ENCODE peak calls at places on chromosomes 2 and 18, in four cellular contexts. I, Q, M and R are unnamed samples.

GRCh38 chr2:24832991-24833671 is 39.9 kb downstream of the CENPO start:
- DNase-seq in I (no peak), Q (no peak), M (no peak), R (no peak)

GRCh38 chr2:237603718-237604362 is 13.3 kb upstream of the RAB17 start:
- DNase-seq in I (peak; percentile 47), Q (peak; percentile 85), M (peak; percentile 64), R (no peak)

GRCh38 chr2:29012211-29012681 is 31.1 kb downstream of the TOGARAM2 start:
- DNase-seq in I (peak; percentile 63), Q (peak; percentile 76), M (no peak), R (no peak)

GRCh38 chr2:54419855-54420550 is 36.1 kb upstream of the SPTBN1 start:
- DNase-seq in I (no peak), Q (no peak), M (no peak), R (no peak)

GRCh38 chr2:237546876-237547395 is 19.4 kb upstream of the PRLH start:
- DNase-seq in I (no peak), Q (no peak), M (no peak), R (no peak)

GRCh38 chr2:26477911-26478253 is at the start of gene OTOF:
- DNase-seq in I (peak; percentile 43), Q (peak; percentile 89), M (peak; percentile 66), R (no peak)

GRCh38 chr2:103525757-103526156 is 763.9 kb downstream of the TMEM182 start:
- DNase-seq in I (no peak), Q (no peak), M (no peak), R (no peak)

GRCh38 chr18:37578886-37579513 is 13.4 kb upstream of the CELF4 start:
- DNase-seq in I (peak; percentile 44), Q (peak; percentile 70), M (no peak), R (no peak)

GRCh38 chr2:63735263-63735662 is 106.4 kb upstream of the UGP2 start:
- DNase-seq in I (no peak), Q (no peak), M (peak; percentile 56), R (no peak)

GRCh38 chr2:204738721-204739120 is 193.4 kb downstream of the PARD3B start:
- DNase-seq in I (no peak), Q (no peak), M (no peak), R (no peak)

GRCh38 chr2:64857581-64858471 is 131.4 kb upstream of the SLC1A4 start:
- DNase-seq in I (peak; percentile 32), Q (peak; percentile 98), M (peak; percentile 67), R (no peak)

GRCh38 chr2:126874961-126875360 is 23.7 kb upstream of the TEX51 start:
- DNase-seq in I (no peak), Q (no peak), M (no peak), R (no peak)

GRCh38 chr2:1743396-1744150 is 742 bp downstream of the PXDN start:
- DNase-seq in I (no peak), Q (peak; percentile 75), M (peak; percentile 74), R (no peak)

GRCh38 chr18:54119524-54120019 is 104.9 kb downstream of the MBD2 start:
- DNase-seq in I (peak; percentile 47), Q (peak; percentile 81), M (peak; percentile 12), R (peak; percentile 44)

GRCh38 chr2:112640800-112641675 is 4.7 kb upstream of the SLC20A1 start:
- DNase-seq in I (peak; percentile 32), Q (peak; percentile 87), M (peak; percentile 92), R (no peak)

GRCh38 chr2:61469424-61470121 is 1.3 kb downstream of the USP34 start:
- DNase-seq in I (no peak), Q (peak; percentile 20), M (no peak), R (no peak)

GRCh38 chr2:239776441-239777033 is 248.6 kb downstream of the NDUFA10 start:
- DNase-seq in I (no peak), Q (no peak), M (no peak), R (no peak)

GRCh38 chr2:65417509-65418085 is 14.8 kb downstream of the SPRED2 start:
- DNase-seq in I (no peak), Q (no peak), M (no peak), R (no peak)

GRCh38 chr2:48448274-48449061 is 81.5 kb upstream of the STON1 start:
- DNase-seq in I (peak; percentile 30), Q (peak; percentile 93), M (no peak), R (no peak)

GRCh38 chr18:525066-525797 is 24.7 kb upstream of the COLEC12 start:
- DNase-seq in I (no peak), Q (peak; percentile 59), M (peak; percentile 68), R (no peak)

GRCh38 chr2:61632276-61633169 is 94.4 kb upstream of the XPO1 start:
- DNase-seq in I (no peak), Q (peak; percentile 34), M (no peak), R (no peak)

GRCh38 chr2:213119061-213119809 is 32.2 kb downstream of the IKZF2 start:
- DNase-seq in I (no peak), Q (peak; percentile 32), M (peak; percentile 53), R (no peak)

GRCh38 chr2:137964066-137964858 is at the start of gene HNMT:
- DNase-seq in I (peak; percentile 56), Q (peak; percentile 87), M (peak; percentile 41), R (peak; percentile 33)

GRCh38 chr18:487371-487770 is 13.1 kb downstream of the COLEC12 start:
- DNase-seq in I (no peak), Q (peak; percentile 64), M (peak; percentile 17), R (no peak)

GRCh38 chr18:45521777-45522176 is 93.5 kb upstream of the SLC14A2 start:
- DNase-seq in I (peak; percentile 22), Q (peak; percentile 47), M (peak; percentile 9), R (no peak)

GRCh38 chr18:9890957-9891356 is 5.2 kb downstream of the TXNDC2 start:
- DNase-seq in I (no peak), Q (peak; percentile 24), M (no peak), R (no peak)

GRCh38 chr18:22639626-22640025 is 221.9 kb upstream of the CTAGE1 start:
- DNase-seq in I (no peak), Q (peak; percentile 67), M (peak; percentile 22), R (no peak)

GRCh38 chr2:146826388-146826787 is 1018.4 kb upstream of the ACVR2A start:
- DNase-seq in I (no peak), Q (no peak), M (no peak), R (no peak)

GRCh38 chr2:182553483-182553882 is 126.6 kb upstream of the PDE1A start:
- DNase-seq in I (no peak), Q (no peak), M (no peak), R (no peak)

GRCh38 chr18:49052891-49053644 is 102.3 kb upstream of the SMAD7 start:
- DNase-seq in I (peak; percentile 17), Q (peak; percentile 87), M (peak; percentile 95), R (no peak)

GRCh38 chr2:175552902-175553301 is 371.4 kb upstream of the ATP5MC3 start:
- DNase-seq in I (peak; percentile 7), Q (no peak), M (no peak), R (no peak)

GRCh38 chr18:28161608-28162599 is 15.0 kb downstream of the CDH2 start:
- DNase-seq in I (no peak), Q (no peak), M (peak; percentile 50), R (no peak)

GRCh38 chr2:234747833-234748559 is 203.8 kb upstream of the SH3BP4 start:
- DNase-seq in I (no peak), Q (no peak), M (no peak), R (no peak)